ENCODE peak calls at places on chromosomes 1 and 21, in nine cellular contexts. X, H, R, P, S, N, T, V and Y are unnamed samples.
A peak's percentile ranks its signal among the peaks of the same experiment; 100 is the strongest.

GRCh38 chr1:111802110-111802509 is 46.4 kb downstream of the DDX20 start:
- DNase-seq in X (no peak), H (no peak), R (no peak), P (no peak), S (no peak), N (no peak), T (no peak), V (no peak), Y (no peak)

GRCh38 chr21:29436143-29436542 is 137.4 kb downstream of the BACH1 start:
- DNase-seq in X (no peak), H (no peak), R (no peak), P (peak; percentile 13), S (no peak), N (no peak), T (no peak), V (no peak), Y (no peak)

GRCh38 chr1:203274603-203275381 is 30.5 kb upstream of the BTG2 start:
- DNase-seq in X (no peak), H (no peak), R (no peak), P (peak; percentile 64), S (no peak), N (peak; percentile 94), T (no peak), V (no peak), Y (no peak)

GRCh38 chr21:34276711-34277425 is 86.9 kb upstream of the KCNE2 start:
- DNase-seq in X (no peak), H (no peak), R (peak; percentile 21), P (peak; percentile 38), S (no peak), N (no peak), T (no peak), V (no peak), Y (no peak)

GRCh38 chr1:20211511-20211931 is 25.2 kb upstream of the PLA2G2C start:
- DNase-seq in X (no peak), H (no peak), R (peak; percentile 70), P (peak; percentile 51), S (no peak), N (no peak), T (no peak), V (no peak), Y (no peak)

GRCh38 chr1:32753532-32754281 is 51.1 kb upstream of the SYNC start:
- DNase-seq in X (peak; percentile 78), H (peak; percentile 87), R (peak; percentile 69), P (peak; percentile 79), S (peak; percentile 97), N (no peak), T (peak; percentile 90), V (peak; percentile 85), Y (peak; percentile 80)

GRCh38 chr1:187018291-187018690 is 189.5 kb downstream of the PLA2G4A start:
- DNase-seq in X (no peak), H (no peak), R (no peak), P (no peak), S (no peak), N (no peak), T (no peak), V (no peak), Y (no peak)

GRCh38 chr1:85289207-85289847 is 12.9 kb upstream of the BCL10 start:
- DNase-seq in X (no peak), H (no peak), R (peak; percentile 97), P (peak; percentile 94), S (peak; percentile 67), N (no peak), T (no peak), V (no peak), Y (no peak)

GRCh38 chr21:41431788-41432548 is 5.9 kb downstream of the MX1 start:
- DNase-seq in X (no peak), H (no peak), R (no peak), P (no peak), S (no peak), N (peak; percentile 77), T (no peak), V (no peak), Y (no peak)

GRCh38 chr1:183180213-183180612 is 5.9 kb upstream of the LAMC2 start:
- DNase-seq in X (peak; percentile 52), H (no peak), R (peak; percentile 93), P (peak; percentile 92), S (peak; percentile 71), N (no peak), T (no peak), V (no peak), Y (no peak)

GRCh38 chr21:46556802-46557201 is 48.1 kb downstream of the S100B start:
- DNase-seq in X (no peak), H (no peak), R (no peak), P (no peak), S (no peak), N (no peak), T (no peak), V (no peak), Y (no peak)

GRCh38 chr1:160090760-160091159 is 7.7 kb downstream of the IGSF8 start:
- DNase-seq in X (no peak), H (no peak), R (no peak), P (no peak), S (no peak), N (no peak), T (no peak), V (no peak), Y (no peak)

GRCh38 chr1:54944610-54945392 is 35.6 kb upstream of the TMEM61 start:
- DNase-seq in X (peak; percentile 81), H (peak; percentile 73), R (peak; percentile 79), P (peak; percentile 92), S (peak; percentile 80), N (no peak), T (peak; percentile 80), V (peak; percentile 69), Y (peak; percentile 73)

GRCh38 chr1:51643362-51643761 is 26.5 kb downstream of the OSBPL9 start:
- DNase-seq in X (no peak), H (no peak), R (no peak), P (no peak), S (no peak), N (no peak), T (no peak), V (no peak), Y (no peak)

GRCh38 chr1:201503397-201504176 is 3.3 kb downstream of the CSRP1 start:
- DNase-seq in X (peak; percentile 67), H (no peak), R (peak; percentile 95), P (peak; percentile 94), S (peak; percentile 83), N (no peak), T (peak; percentile 43), V (no peak), Y (peak; percentile 49)

GRCh38 chr1:89995595-89996397 is 886 bp downstream of the ZNF326 start:
- DNase-seq in X (no peak), H (no peak), R (peak; percentile 65), P (no peak), S (no peak), N (no peak), T (no peak), V (no peak), Y (no peak)

GRCh38 chr1:56911098-56911497 is 54.7 kb downstream of the C8B start:
- DNase-seq in X (no peak), H (no peak), R (peak; percentile 75), P (peak; percentile 79), S (no peak), N (no peak), T (no peak), V (no peak), Y (no peak)

GRCh38 chr1:160795951-160796383 is at the start of gene LY9:
- DNase-seq in X (no peak), H (no peak), R (no peak), P (no peak), S (no peak), N (no peak), T (no peak), V (no peak), Y (no peak)

GRCh38 chr1:94693029-94693428 is 127.1 kb upstream of the SLC44A3 start:
- DNase-seq in X (no peak), H (no peak), R (no peak), P (no peak), S (no peak), N (no peak), T (peak; percentile 36), V (no peak), Y (no peak)

GRCh38 chr1:29853716-29854330 is 617.5 kb downstream of the PTPRU start:
- DNase-seq in X (peak; percentile 36), H (no peak), R (no peak), P (no peak), S (no peak), N (no peak), T (no peak), V (no peak), Y (peak; percentile 34)

GRCh38 chr1:208003241-208003640 is 92.3 kb upstream of the CD34 start:
- DNase-seq in X (no peak), H (no peak), R (no peak), P (no peak), S (no peak), N (no peak), T (no peak), V (no peak), Y (no peak)

GRCh38 chr1:168428063-168428731 is 115.6 kb downstream of the XCL2 start:
- DNase-seq in X (no peak), H (no peak), R (peak; percentile 69), P (peak; percentile 46), S (peak; percentile 30), N (no peak), T (no peak), V (no peak), Y (no peak)

GRCh38 chr21:38989745-38990423 is 184.2 kb downstream of the ETS2 start:
- DNase-seq in X (peak; percentile 87), H (no peak), R (peak; percentile 82), P (peak; percentile 90), S (peak; percentile 69), N (no peak), T (no peak), V (no peak), Y (peak; percentile 80)

GRCh38 chr1:118100686-118101300 is 84.2 kb downstream of the SPAG17 start:
- DNase-seq in X (peak; percentile 95), H (no peak), R (peak; percentile 75), P (no peak), S (no peak), N (no peak), T (no peak), V (no peak), Y (peak; percentile 83)

GRCh38 chr1:196933531-196934189 is 9.9 kb upstream of the CFHR2 start:
- DNase-seq in X (no peak), H (no peak), R (no peak), P (no peak), S (no peak), N (no peak), T (no peak), V (no peak), Y (no peak)

GRCh38 chr1:207918016-207918415 is 7.1 kb upstream of the CD34 start:
- DNase-seq in X (no peak), H (no peak), R (no peak), P (no peak), S (no peak), N (no peak), T (no peak), V (no peak), Y (no peak)

GRCh38 chr1:27360159-27361043 is 6.4 kb downstream of the MAP3K6 start:
- DNase-seq in X (no peak), H (no peak), R (no peak), P (no peak), S (no peak), N (no peak), T (peak; percentile 41), V (no peak), Y (no peak)

GRCh38 chr21:27154451-27155129 is 187.7 kb upstream of the ADAMTS5 start:
- DNase-seq in X (no peak), H (no peak), R (no peak), P (no peak), S (no peak), N (no peak), T (no peak), V (no peak), Y (no peak)

GRCh38 chr21:45320261-45320990 is 32.7 kb upstream of the POFUT2 start:
- DNase-seq in X (no peak), H (no peak), R (peak; percentile 89), P (peak; percentile 52), S (no peak), N (no peak), T (no peak), V (no peak), Y (peak; percentile 65)

GRCh38 chr1:60130703-60131102 is 57.1 kb upstream of the C1orf87 start:
- DNase-seq in X (no peak), H (no peak), R (peak; percentile 40), P (peak; percentile 74), S (no peak), N (no peak), T (no peak), V (no peak), Y (no peak)

GRCh38 chr1:107776898-107777663 is 187.9 kb downstream of the VAV3 start:
- DNase-seq in X (peak; percentile 7), H (no peak), R (no peak), P (no peak), S (no peak), N (no peak), T (no peak), V (no peak), Y (no peak)